ENCODE peak calls at places on chromosomes 13 and 19, in six cellular contexts. L, A, Z, Y, O and I are unnamed samples.

GRCh38 chr13:43567608-43568007 is 219.2 kb downstream of the ENOX1 start:
- DNase-seq in O (no peak), A (no peak), L (no peak), Y (no peak), Z (no peak), I (no peak)

GRCh38 chr19:16620584-16620983 is 7.4 kb downstream of the MED26 start:
- DNase-seq in L (no peak), Z (no peak), Y (no peak), O (no peak), A (no peak), I (no peak)

GRCh38 chr13:20332361-20333096 is 100.4 kb upstream of the GJB6 start:
- DNase-seq in Y (no peak), Z (no peak), L (no peak), O (no peak), A (no peak), I (no peak)

GRCh38 chr19:18000480-18000980 is 7.4 kb upstream of the ARRDC2 start:
- DNase-seq in O (no peak), A (no peak), Z (no peak), Y (no peak), L (no peak), I (no peak)

GRCh38 chr13:112824429-112824828 is 134.6 kb downstream of the ATP11A start:
- DNase-seq in L (no peak), O (no peak), Z (no peak), Y (no peak), A (no peak), I (no peak)

GRCh38 chr19:17468302-17469091 is 1.8 kb upstream of the SLC27A1 start:
- DNase-seq in Z (no peak), O (no peak), Y (no peak), L (no peak), A (no peak), I (no peak)

GRCh38 chr19:33292595-33293254 is 9.6 kb downstream of the CEBPA start:
- DNase-seq in A (no peak), L (no peak), Y (no peak), Z (no peak), O (no peak), I (no peak)

GRCh38 chr13:113417008-113417735 is 36.1 kb downstream of the ADPRHL1 start:
- DNase-seq in L (no peak), Y (no peak), A (no peak), O (no peak), Z (no peak), I (no peak)

GRCh38 chr13:90713436-90714133 is 633.9 kb upstream of the MIR17HG start:
- DNase-seq in O (no peak), A (no peak), Z (no peak), Y (no peak), L (no peak), I (no peak)

GRCh38 chr19:21604941-21605548 is 99.6 kb downstream of the ZNF429 start:
- DNase-seq in O (no peak), A (no peak), L (no peak), Z (no peak), Y (no peak), I (no peak)

GRCh38 chr13:81406639-81407292 is 1065.8 kb upstream of the SPRY2 start:
- DNase-seq in O (peak), L (no peak), Y (no peak), Z (no peak), A (no peak), I (no peak)

GRCh38 chr13:19601749-19602725 is 31.4 kb upstream of the MPHOSPH8 start:
- DNase-seq in A (peak), Y (peak), Z (peak), L (peak), O (no peak), I (peak)

GRCh38 chr19:3506384-3507340 is 551 bp downstream of the FZR1 start:
- DNase-seq in A (no peak), Z (no peak), Y (no peak), O (no peak), L (peak), I (no peak)

GRCh38 chr13:50842711-50843255 is 709 bp downstream of the DLEU7 start:
- DNase-seq in A (peak), Y (no peak), L (no peak), O (no peak), Z (no peak), I (no peak)

GRCh38 chr13:66886248-66886647 is 343.9 kb downstream of the PCDH9 start:
- DNase-seq in L (no peak), O (no peak), Z (no peak), Y (no peak), A (no peak), I (no peak)

GRCh38 chr19:4057913-4058695 is 8.6 kb downstream of the ZBTB7A start:
- DNase-seq in Z (no peak), O (no peak), Y (peak), A (no peak), L (peak), I (no peak)

GRCh38 chr13:111506621-111507020 is 186.2 kb downstream of the TEX29 start:
- DNase-seq in Y (no peak), O (no peak), L (no peak), Z (no peak), A (no peak), I (no peak)

GRCh38 chr13:40273173-40274000 is 393.1 kb downstream of the FOXO1 start:
- DNase-seq in Y (no peak), Z (no peak), A (no peak), L (no peak), O (no peak), I (no peak)

GRCh38 chr19:41327499-41328156 is 17.7 kb downstream of the CCDC97 start:
- DNase-seq in A (peak), Y (no peak), Z (peak), L (peak), O (no peak), I (peak)

GRCh38 chr13:104385409-104385808 is 1319.2 kb upstream of the SLC10A2 start:
- DNase-seq in A (no peak), Y (no peak), L (no peak), O (no peak), Z (no peak), I (no peak)

GRCh38 chr19:19711306-19711933 is 21.5 kb downstream of the ZNF14 start:
- DNase-seq in A (no peak), Z (no peak), L (no peak), O (no peak), Y (no peak), I (no peak)

GRCh38 chr19:15840833-15841232 is 25.4 kb upstream of the OR10H1 start:
- DNase-seq in A (no peak), O (no peak), Z (no peak), Y (no peak), L (no peak), I (no peak)

GRCh38 chr19:40605201-40605971 is 4.2 kb downstream of the LTBP4 start:
- DNase-seq in O (peak), A (peak), L (peak), Z (peak), Y (peak), I (peak)

GRCh38 chr13:111516712-111517640 is 196.5 kb downstream of the TEX29 start:
- DNase-seq in L (no peak), O (no peak), A (no peak), Y (no peak), Z (no peak), I (no peak)

GRCh38 chr13:113533441-113533840 is 42.9 kb upstream of the DCUN1D2 start:
- DNase-seq in A (no peak), Y (no peak), Z (no peak), L (no peak), O (no peak), I (no peak)

GRCh38 chr19:7099597-7099921 is 30.1 kb downstream of the ZNF557 start:
- DNase-seq in A (no peak), Y (no peak), Z (no peak), O (no peak), L (no peak), I (no peak)

GRCh38 chr19:30222428-30222873 is 149.7 kb upstream of the ZNF536 start:
- DNase-seq in L (peak), Z (no peak), A (peak), O (no peak), Y (no peak), I (peak)

GRCh38 chr13:22126433-22127021 is 455.7 kb downstream of the FGF9 start:
- DNase-seq in O (peak), L (no peak), Z (no peak), Y (no peak), A (no peak), I (no peak)

GRCh38 chr19:19405919-19406877 is 723 bp downstream of the GATAD2A start:
- DNase-seq in A (peak), Z (no peak), L (peak), O (no peak), Y (no peak), I (no peak)

GRCh38 chr19:46704379-46705076 is 12.4 kb downstream of the PRKD2 start:
- DNase-seq in L (peak), Z (peak), A (peak), Y (peak), O (no peak), I (peak)

GRCh38 chr19:17216058-17216670 is 1.0 kb downstream of the USE1 start:
- DNase-seq in O (no peak), Y (no peak), Z (no peak), L (peak), A (no peak), I (no peak)

GRCh38 chr13:61880576-61881283 is 465.1 kb upstream of the PCDH20 start:
- DNase-seq in A (no peak), O (no peak), Z (peak), Y (peak), L (peak), I (no peak)

GRCh38 chr19:55465460-55466245 is 1.1 kb upstream of the C19orf85 start:
- DNase-seq in L (no peak), Z (no peak), A (peak), Y (no peak), O (no peak), I (no peak)

GRCh38 chr19:35031072-35031881 is 1.0 kb downstream of the SCN1B start:
- DNase-seq in A (peak), Y (no peak), O (no peak), Z (no peak), L (peak), I (no peak)

GRCh38 chr13:41697578-41697977 is 240.2 kb downstream of the RGCC start:
- DNase-seq in Y (no peak), A (peak), Z (no peak), L (no peak), O (no peak), I (no peak)

GRCh38 chr19:32475393-32475792 is 69.8 kb downstream of the DPY19L3 start:
- DNase-seq in Y (no peak), O (no peak), A (no peak), L (no peak), Z (no peak), I (no peak)

GRCh38 chr19:53991224-53992113 is at the start of gene CACNG6:
- DNase-seq in A (peak), Z (no peak), L (no peak), O (no peak), Y (no peak), I (no peak)

GRCh38 chr13:111256946-111257345 is 63.5 kb upstream of the TEX29 start:
- DNase-seq in L (no peak), O (no peak), Y (no peak), Z (no peak), A (no peak), I (no peak)

GRCh38 chr19:27720155-27720554 is 1492.8 kb downstream of the UQCRFS1 start:
- DNase-seq in Y (no peak), L (no peak), Z (no peak), O (no peak), A (no peak), I (no peak)

GRCh38 chr19:27718262-27718661 is 1494.7 kb downstream of the UQCRFS1 start:
- DNase-seq in L (no peak), Y (no peak), Z (no peak), A (no peak), O (no peak), I (no peak)

GRCh38 chr19:27716922-27717321 is 1496.0 kb downstream of the UQCRFS1 start:
- DNase-seq in A (no peak), Z (no peak), L (no peak), Y (no peak), O (no peak), I (no peak)

GRCh38 chr19:27719034-27719433 is 1493.9 kb downstream of the UQCRFS1 start:
- DNase-seq in Z (no peak), A (no peak), O (no peak), L (no peak), Y (no peak), I (no peak)

GRCh38 chr19:27717825-27718224 is 1495.1 kb downstream of the UQCRFS1 start:
- DNase-seq in A (no peak), L (no peak), O (no peak), Z (no peak), Y (no peak), I (no peak)
- TF ChIP-seq POLR2A in A (no peak), L (no peak), O (no peak), Z (no peak), Y (no peak), I (no peak)

DNA sequence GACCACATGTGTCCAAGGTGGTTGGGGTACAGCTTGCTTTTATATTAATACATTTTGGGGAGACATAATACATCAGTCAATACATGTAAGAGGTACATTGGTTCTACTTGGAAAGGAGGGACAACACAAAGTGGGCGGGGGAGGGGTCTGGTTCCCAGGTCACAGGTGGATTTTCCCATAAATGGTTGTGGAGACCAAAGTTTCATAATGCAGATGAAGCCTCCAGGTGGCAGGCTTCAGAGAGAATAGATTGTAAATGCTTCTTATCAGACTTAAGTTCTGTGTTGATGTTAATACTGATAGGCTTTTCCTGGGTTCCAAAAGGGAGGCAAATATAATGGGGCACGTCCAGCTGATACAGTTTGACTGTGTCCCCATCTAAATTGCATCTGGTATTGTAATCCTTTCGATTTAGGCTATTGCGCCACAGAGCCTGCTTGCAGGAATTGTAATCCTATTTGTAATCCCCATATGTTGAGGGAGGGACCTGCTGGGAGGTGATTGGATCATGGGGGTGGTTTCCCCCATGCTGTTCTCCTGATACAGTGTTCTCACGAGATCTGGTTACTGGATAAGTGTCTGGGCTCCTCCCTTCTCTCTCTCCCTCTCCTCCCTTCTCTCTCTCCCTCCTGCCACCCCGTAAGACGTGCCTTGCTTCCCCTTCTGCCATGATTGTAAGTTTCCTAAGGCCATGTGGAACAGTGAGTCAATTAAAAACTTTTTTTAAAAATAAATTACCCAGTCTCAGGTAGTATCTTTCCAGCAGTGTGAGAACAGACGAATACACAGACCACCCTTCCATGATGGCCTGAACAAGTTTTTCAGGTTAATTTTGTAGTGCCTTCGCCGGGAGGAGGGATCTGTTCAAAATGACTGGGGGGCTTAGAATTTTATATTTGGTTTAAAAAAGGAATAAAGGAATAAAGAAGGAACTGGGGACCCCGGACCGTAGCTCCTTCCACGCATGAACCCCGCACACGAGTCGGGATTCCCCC is 44.9 kb downstream of the ZNF823 start:
- DNase-seq in Y (peak), L (peak), O (no peak), Z (no peak), A (peak), I (no peak)
- TF ChIP-seq POLR2AphosphoS5 in Y (peak), L (peak), O (no peak), Z (no peak), A (peak), I (no peak)

DNA sequence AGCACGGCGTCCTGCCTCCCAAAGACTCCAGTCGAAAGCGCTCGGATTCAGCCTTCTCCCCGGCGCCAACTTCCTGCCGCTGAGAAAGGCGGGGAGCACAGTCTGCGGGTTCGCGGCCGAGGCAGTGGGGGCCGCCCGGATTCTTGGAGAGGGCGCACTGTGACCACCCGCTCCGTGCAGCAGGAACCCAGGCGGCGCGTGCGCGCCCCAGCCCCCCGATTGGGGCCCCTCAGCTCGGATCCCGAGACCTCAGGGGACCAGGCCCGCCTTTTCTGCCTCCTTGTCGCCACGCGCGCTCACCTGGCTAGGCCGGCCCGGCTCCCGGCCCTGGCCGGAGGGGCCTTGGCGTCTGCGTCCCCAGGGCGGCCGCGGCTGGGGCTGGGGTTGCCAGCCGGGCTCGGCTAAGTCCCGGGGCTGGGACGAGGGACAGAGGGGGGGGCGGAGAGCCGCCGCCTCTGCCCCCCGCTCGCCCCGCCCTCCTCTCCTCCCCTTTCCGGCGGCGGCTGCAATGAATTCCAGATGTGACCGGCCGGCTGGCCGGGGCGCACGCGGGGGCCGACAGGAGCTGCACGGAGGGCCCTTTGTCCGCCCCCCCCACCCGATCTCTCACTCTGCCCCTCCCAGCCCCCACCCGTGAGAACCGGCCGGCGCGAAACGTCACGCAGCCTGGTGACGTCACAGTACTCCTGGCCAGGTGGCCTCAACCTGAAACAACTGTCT is at the start of gene S1PR2:
- DNase-seq in Y (peak), O (no peak), L (peak), Z (peak), A (peak), I (peak)
- TF ChIP-seq TAF1 in Y (no peak), O (peak), L (peak), Z (no peak), A (peak), I (no peak)

GRCh38 chr19:488505-489417 is 7.5 kb upstream of the MADCAM1 start:
- DNase-seq in O (peak), L (peak), A (peak), Y (peak), Z (peak), I (peak)
- TF ChIP-seq POLR2A in O (peak), L (no peak), A (no peak), Y (peak), Z (peak), I (peak)

DNA sequence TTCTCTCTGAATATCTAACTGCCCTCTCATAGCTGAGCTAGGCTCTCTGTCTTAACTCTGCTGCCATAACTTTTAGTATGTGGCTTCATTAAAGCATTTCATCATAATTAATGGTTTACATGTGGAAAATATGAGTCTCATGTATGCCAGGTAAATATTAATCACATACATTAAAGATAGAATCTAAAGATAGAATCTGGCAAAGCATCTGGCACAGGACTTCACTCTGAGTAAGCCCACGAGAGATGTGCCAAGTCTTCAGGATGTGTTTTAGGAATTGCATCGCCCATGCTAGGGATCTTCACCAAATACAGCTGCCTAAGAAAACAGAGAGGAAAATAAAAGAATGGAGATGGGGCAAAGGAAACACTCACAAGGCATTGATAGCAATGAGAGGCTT is 285.8 kb downstream of the DIAPH3 start:
- DNase-seq in A (no peak), Z (no peak), O (no peak), L (no peak), Y (no peak), I (no peak)
- TF ChIP-seq POLR2AphosphoS5 in A (no peak), Z (no peak), O (no peak), L (no peak), Y (no peak), I (no peak)

GRCh38 chr19:14328406-14328805 is 52.8 kb upstream of the ADGRE5 start:
- DNase-seq in O (no peak), L (no peak), Y (no peak), A (no peak), Z (no peak), I (no peak)
- TF ChIP-seq TAF1 in O (no peak), L (no peak), Y (no peak), A (no peak), Z (no peak), I (no peak)

GRCh38 chr19:49147923-49148682 is 7.1 kb downstream of the HRC start:
- DNase-seq in O (no peak), Y (no peak), A (no peak), L (peak), Z (no peak), I (no peak)

GRCh38 chr19:49141352-49141751 is 13.8 kb downstream of the HRC start:
- DNase-seq in O (no peak), A (no peak), Y (no peak), L (no peak), Z (no peak), I (no peak)

GRCh38 chr19:49145485-49146407 is 9.4 kb downstream of the HRC start:
- DNase-seq in A (peak), L (peak), O (peak), Y (peak), Z (peak), I (peak)

GRCh38 chr19:49140951-49141350 is 14.2 kb downstream of the HRC start:
- DNase-seq in Z (no peak), L (no peak), A (no peak), O (no peak), Y (no peak), I (no peak)

GRCh38 chr19:49142866-49143335 is 12.3 kb downstream of the HRC start:
- DNase-seq in O (no peak), A (peak), Z (no peak), Y (no peak), L (peak), I (no peak)
- TF ChIP-seq POLR2A in O (no peak), A (no peak), Z (no peak), Y (no peak), L (peak), I (no peak)

GRCh38 chr19:39502640-39503417 is 4.1 kb downstream of the DLL3 start:
- DNase-seq in Y (peak), A (peak), O (no peak), Z (peak), L (peak), I (peak)
- TF ChIP-seq POLR2AphosphoS5 in Y (no peak), A (no peak), O (no peak), Z (no peak), L (no peak), I (no peak)

GRCh38 chr13:99385161-99385560 is 78.0 kb upstream of the GPR183 start:
- DNase-seq in L (no peak), Y (no peak), Z (no peak), A (peak), O (no peak), I (no peak)
- TF ChIP-seq TAF1 in L (no peak), Y (no peak), Z (no peak), A (no peak), O (no peak), I (no peak)

DNA sequence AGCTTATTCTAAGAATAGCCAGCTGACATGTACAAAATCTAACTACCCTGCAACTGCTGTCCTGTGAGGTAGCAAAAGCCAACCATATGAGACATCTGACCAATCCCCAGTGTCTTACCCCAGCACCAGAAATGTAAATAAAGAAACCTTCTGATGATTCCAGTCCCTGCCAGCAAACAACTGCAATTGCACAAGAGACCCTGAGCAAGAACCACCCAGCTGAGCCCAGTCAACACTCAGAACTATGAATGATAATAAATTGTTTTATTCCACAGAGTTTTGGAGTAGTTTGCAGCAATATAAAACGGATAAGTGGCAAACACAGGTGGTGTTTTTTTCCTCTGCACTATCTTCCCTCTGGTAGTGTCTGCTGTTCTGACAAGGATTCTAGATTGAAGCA is 94.9 kb downstream of the ERCC5 start:
- DNase-seq in L (no peak), O (no peak), Y (no peak), A (no peak), Z (no peak), I (no peak)
- TF ChIP-seq POLR2A in L (no peak), O (no peak), Y (no peak), A (no peak), Z (no peak), I (no peak)